ENCODE peak calls at places on chromosomes 2 and 18, in six cellular contexts. One of them, this sample, is unnamed. For H3K4me1, the result is how much of the 10 kb centered on the place peaks cover.

GRCh38 chr2:188077757-188078156 is 213.9 kb upstream of the GULP1 start:
- DNase-seq in right atrium auricular region: no peak
- DNase-seq in neural progenitor cell: no peak
- DNase-seq in tibial nerve: no peak
- DNase-seq in uterus: no peak
- DNase-seq in left ventricle myocardium inferior: no peak
- DNase-seq in this sample: no peak

GRCh38 chr18:76461148-76461547 is 33.9 kb downstream of the ZNF516 start:
- DNase-seq in uterus: no peak
- DNase-seq in tibial nerve: no peak
- DNase-seq in right atrium auricular region: peak
- DNase-seq in neural progenitor cell: no peak
- DNase-seq in left ventricle myocardium inferior: no peak
- DNase-seq in this sample: no peak

GRCh38 chr2:111691164-111691895 is 192.7 kb downstream of the ANAPC1 start:
- DNase-seq in left ventricle myocardium inferior: no peak
- DNase-seq in uterus: no peak
- DNase-seq in tibial nerve: no peak
- DNase-seq in right atrium auricular region: no peak
- DNase-seq in neural progenitor cell: no peak
- DNase-seq in this sample: no peak

GRCh38 chr2:10120158-10120937 is 2.2 kb upstream of the RRM2 start:
- DNase-seq in neural progenitor cell: peak
- DNase-seq in left ventricle myocardium inferior: peak
- DNase-seq in uterus: peak
- DNase-seq in right atrium auricular region: peak
- DNase-seq in tibial nerve: peak
- DNase-seq in this sample: peak

GRCh38 chr2:235521844-235522243 is 28.0 kb downstream of the AGAP1 start:
- DNase-seq in right atrium auricular region: no peak
- DNase-seq in uterus: no peak
- DNase-seq in left ventricle myocardium inferior: no peak
- DNase-seq in tibial nerve: no peak
- DNase-seq in neural progenitor cell: no peak
- DNase-seq in this sample: no peak

GRCh38 chr2:27202829-27203228 is 9.0 kb upstream of the ATRAID start:
- DNase-seq in tibial nerve: no peak
- DNase-seq in left ventricle myocardium inferior: no peak
- DNase-seq in right atrium auricular region: no peak
- DNase-seq in uterus: no peak
- DNase-seq in neural progenitor cell: no peak
- DNase-seq in this sample: no peak

GRCh38 chr18:56083097-56083865 is 495.3 kb upstream of the TCF4 start:
- DNase-seq in left ventricle myocardium inferior: peak
- DNase-seq in neural progenitor cell: peak
- DNase-seq in tibial nerve: no peak
- DNase-seq in uterus: peak
- DNase-seq in right atrium auricular region: no peak
- DNase-seq in this sample: peak

GRCh38 chr18:75391275-75392115 is 36.0 kb downstream of the SMIM21 start:
- DNase-seq in uterus: no peak
- DNase-seq in tibial nerve: no peak
- DNase-seq in neural progenitor cell: no peak
- DNase-seq in left ventricle myocardium inferior: no peak
- DNase-seq in right atrium auricular region: no peak
- DNase-seq in this sample: no peak

GRCh38 chr2:238599549-238600505 is 173.1 kb downstream of the ASB1 start:
- DNase-seq in uterus: no peak
- DNase-seq in tibial nerve: no peak
- DNase-seq in right atrium auricular region: no peak
- DNase-seq in left ventricle myocardium inferior: no peak
- DNase-seq in neural progenitor cell: no peak
- DNase-seq in this sample: no peak

GRCh38 chr18:34977787-34978532 is 63.3 kb upstream of the MAPRE2 start:
- DNase-seq in left ventricle myocardium inferior: peak
- DNase-seq in tibial nerve: no peak
- DNase-seq in right atrium auricular region: peak
- DNase-seq in uterus: no peak
- DNase-seq in neural progenitor cell: peak
- DNase-seq in this sample: peak

GRCh38 chr18:43879350-43879749 is 602.1 kb upstream of the SYT4 start:
- DNase-seq in tibial nerve: no peak
- DNase-seq in uterus: no peak
- DNase-seq in left ventricle myocardium inferior: no peak
- DNase-seq in neural progenitor cell: no peak
- DNase-seq in right atrium auricular region: no peak
- DNase-seq in this sample: no peak

GRCh38 chr2:64534363-64534762 is 10.2 kb downstream of the AFTPH start:
- DNase-seq in right atrium auricular region: no peak
- DNase-seq in left ventricle myocardium inferior: no peak
- DNase-seq in tibial nerve: no peak
- DNase-seq in neural progenitor cell: no peak
- DNase-seq in uterus: no peak
- DNase-seq in this sample: no peak

GRCh38 chr2:241773511-241774418 is 2.9 kb upstream of the GAL3ST2 start:
- DNase-seq in tibial nerve: no peak
- DNase-seq in left ventricle myocardium inferior: no peak
- DNase-seq in right atrium auricular region: peak
- DNase-seq in neural progenitor cell: no peak
- DNase-seq in uterus: no peak
- DNase-seq in this sample: no peak

GRCh38 chr2:17830053-17831034 is 14.1 kb downstream of the MSGN1 start:
- DNase-seq in left ventricle myocardium inferior: peak
- DNase-seq in neural progenitor cell: peak
- DNase-seq in tibial nerve: peak
- DNase-seq in uterus: peak
- DNase-seq in right atrium auricular region: peak
- DNase-seq in this sample: peak

GRCh38 chr2:20356042-20356441 is 5.4 kb upstream of the PUM2 start:
- DNase-seq in neural progenitor cell: no peak
- DNase-seq in left ventricle myocardium inferior: no peak
- DNase-seq in right atrium auricular region: no peak
- DNase-seq in uterus: no peak
- DNase-seq in tibial nerve: no peak
- DNase-seq in this sample: no peak

GRCh38 chr2:220101902-220102301 is 474.5 kb downstream of the SLC4A3 start:
- DNase-seq in tibial nerve: no peak
- DNase-seq in neural progenitor cell: no peak
- DNase-seq in uterus: no peak
- DNase-seq in right atrium auricular region: no peak
- DNase-seq in left ventricle myocardium inferior: no peak
- DNase-seq in this sample: no peak

GRCh38 chr2:211867845-211868361 is 670.7 kb downstream of the ERBB4 start:
- DNase-seq in neural progenitor cell: no peak
- DNase-seq in left ventricle myocardium inferior: no peak
- DNase-seq in right atrium auricular region: no peak
- DNase-seq in tibial nerve: no peak
- DNase-seq in uterus: no peak
- DNase-seq in this sample: no peak

GRCh38 chr2:85915606-85916303 is 27.0 kb upstream of the ST3GAL5 start:
- DNase-seq in neural progenitor cell: no peak
- DNase-seq in left ventricle myocardium inferior: no peak
- DNase-seq in right atrium auricular region: no peak
- DNase-seq in tibial nerve: no peak
- DNase-seq in uterus: no peak
- DNase-seq in this sample: no peak

GRCh38 chr2:138016703-138017102 is 52.4 kb downstream of the HNMT start:
- DNase-seq in uterus: no peak
- DNase-seq in right atrium auricular region: no peak
- DNase-seq in left ventricle myocardium inferior: no peak
- DNase-seq in neural progenitor cell: no peak
- DNase-seq in tibial nerve: no peak
- DNase-seq in this sample: no peak

GRCh38 chr2:73685770-73686438 is 43.7 kb upstream of the NAT8 start:
- DNase-seq in neural progenitor cell: no peak
- DNase-seq in left ventricle myocardium inferior: no peak
- DNase-seq in right atrium auricular region: no peak
- DNase-seq in uterus: no peak
- DNase-seq in tibial nerve: no peak
- DNase-seq in this sample: peak

GRCh38 chr2:106062627-106063026 is 131.5 kb downstream of the UXS1 start:
- DNase-seq in left ventricle myocardium inferior: peak
- DNase-seq in right atrium auricular region: peak
- DNase-seq in uterus: no peak
- DNase-seq in tibial nerve: peak
- DNase-seq in neural progenitor cell: no peak
- DNase-seq in this sample: no peak

DNA sequence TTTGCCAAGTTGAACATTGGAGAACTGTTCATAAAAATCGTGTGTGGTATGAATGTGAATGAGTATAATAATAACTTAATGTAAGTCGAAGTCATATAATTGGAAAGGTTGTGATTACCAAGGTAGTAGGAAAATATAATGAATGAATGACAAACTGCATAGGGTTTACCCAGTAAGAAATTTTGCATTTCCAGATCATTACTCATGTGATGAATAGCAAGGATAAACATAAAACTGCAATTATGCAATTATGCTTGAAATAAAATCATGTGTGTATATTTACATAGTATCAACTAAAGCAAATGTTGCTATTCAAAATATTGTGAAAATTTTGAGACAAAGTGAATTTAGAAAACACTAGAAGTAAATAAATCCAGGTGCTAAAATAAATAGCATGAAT is 1108.7 kb upstream of the TMEFF2 start:
- DNase-seq in left ventricle myocardium inferior: no peak
- DNase-seq in tibial nerve: no peak
- DNase-seq in uterus: no peak
- DNase-seq in right atrium auricular region: no peak
- DNase-seq in neural progenitor cell: no peak
- DNase-seq in this sample: no peak
- TF ChIP-seq CTCF in left ventricle myocardium inferior: no peak
- TF ChIP-seq CTCF in tibial nerve: no peak
- TF ChIP-seq CTCF in uterus: no peak
- TF ChIP-seq CTCF in right atrium auricular region: no peak
- TF ChIP-seq CTCF in neural progenitor cell: no peak
- TF ChIP-seq CTCF in this sample: no peak

DNA sequence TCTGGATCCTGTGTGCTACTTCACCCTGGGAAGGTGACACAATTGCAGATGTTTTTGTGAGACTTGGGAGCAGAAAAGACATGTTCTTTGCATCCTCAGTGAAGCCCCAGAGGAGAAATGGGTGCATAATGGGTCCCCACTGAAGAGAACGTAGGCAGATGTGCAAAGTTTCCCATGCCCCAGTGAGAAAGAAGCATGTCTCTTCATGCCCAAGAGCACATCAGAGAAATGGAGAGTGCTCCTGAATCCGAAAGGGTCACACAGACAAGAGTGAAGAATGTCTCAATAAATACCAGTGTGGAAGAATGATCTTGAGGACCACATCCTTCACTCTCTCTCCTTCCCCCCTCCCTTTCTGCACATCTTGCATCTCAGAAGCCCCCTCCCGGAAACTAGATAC is 167.7 kb downstream of the TMEM247 start:
- DNase-seq in neural progenitor cell: no peak
- DNase-seq in uterus: no peak
- DNase-seq in left ventricle myocardium inferior: no peak
- DNase-seq in right atrium auricular region: no peak
- DNase-seq in tibial nerve: no peak
- DNase-seq in this sample: no peak
- H3K27ac ChIP-seq in neural progenitor cell: no peak
- H3K27ac ChIP-seq in uterus: no peak
- H3K27ac ChIP-seq in left ventricle myocardium inferior: no peak
- H3K27ac ChIP-seq in right atrium auricular region: no peak
- H3K27ac ChIP-seq in tibial nerve: no peak
- H3K27ac ChIP-seq in this sample: no peak

DNA sequence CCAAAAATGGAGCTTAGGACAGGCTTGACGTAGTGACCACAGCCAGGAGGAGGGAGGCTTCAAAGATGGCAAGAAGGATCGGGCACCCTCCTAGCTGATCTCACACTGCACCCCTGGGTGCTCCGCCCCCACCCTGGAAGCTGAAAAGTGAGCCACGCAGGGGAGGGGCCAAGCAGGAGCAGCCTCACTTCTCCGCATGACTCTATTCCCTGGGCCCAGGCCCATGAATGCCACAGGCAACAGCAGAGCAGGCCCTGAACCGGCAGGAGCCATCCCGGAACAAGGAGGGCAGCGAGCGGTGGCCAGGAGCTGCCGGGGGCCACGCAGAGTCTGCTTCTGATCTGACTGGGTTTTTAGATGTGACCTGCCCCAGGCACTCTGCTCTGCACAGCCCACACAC is 30.0 kb downstream of the BIN1 start:
- DNase-seq in uterus: no peak
- DNase-seq in tibial nerve: no peak
- DNase-seq in right atrium auricular region: no peak
- DNase-seq in neural progenitor cell: no peak
- DNase-seq in left ventricle myocardium inferior: no peak
- DNase-seq in this sample: no peak
- H3K4me1 ChIP-seq in uterus: under half
- H3K4me1 ChIP-seq in tibial nerve: half or more
- H3K4me1 ChIP-seq in right atrium auricular region: under half
- H3K4me1 ChIP-seq in neural progenitor cell: under half
- H3K4me1 ChIP-seq in left ventricle myocardium inferior: under half
- H3K4me1 ChIP-seq in this sample: under half

GRCh38 chr2:124323321-124323720 is 298.2 kb downstream of the CNTNAP5 start:
- DNase-seq in right atrium auricular region: no peak
- DNase-seq in uterus: no peak
- DNase-seq in left ventricle myocardium inferior: no peak
- DNase-seq in neural progenitor cell: no peak
- DNase-seq in tibial nerve: no peak
- DNase-seq in this sample: no peak

GRCh38 chr2:124328397-124328796 is 303.3 kb downstream of the CNTNAP5 start:
- DNase-seq in tibial nerve: no peak
- DNase-seq in right atrium auricular region: no peak
- DNase-seq in left ventricle myocardium inferior: no peak
- DNase-seq in uterus: no peak
- DNase-seq in neural progenitor cell: peak
- DNase-seq in this sample: no peak

GRCh38 chr2:124327293-124327692 is 302.2 kb downstream of the CNTNAP5 start:
- DNase-seq in neural progenitor cell: no peak
- DNase-seq in right atrium auricular region: no peak
- DNase-seq in tibial nerve: no peak
- DNase-seq in uterus: no peak
- DNase-seq in left ventricle myocardium inferior: no peak
- DNase-seq in this sample: no peak

GRCh38 chr2:124320072-124320471 is 295.0 kb downstream of the CNTNAP5 start:
- DNase-seq in neural progenitor cell: no peak
- DNase-seq in uterus: no peak
- DNase-seq in right atrium auricular region: no peak
- DNase-seq in left ventricle myocardium inferior: no peak
- DNase-seq in tibial nerve: no peak
- DNase-seq in this sample: no peak

DNA sequence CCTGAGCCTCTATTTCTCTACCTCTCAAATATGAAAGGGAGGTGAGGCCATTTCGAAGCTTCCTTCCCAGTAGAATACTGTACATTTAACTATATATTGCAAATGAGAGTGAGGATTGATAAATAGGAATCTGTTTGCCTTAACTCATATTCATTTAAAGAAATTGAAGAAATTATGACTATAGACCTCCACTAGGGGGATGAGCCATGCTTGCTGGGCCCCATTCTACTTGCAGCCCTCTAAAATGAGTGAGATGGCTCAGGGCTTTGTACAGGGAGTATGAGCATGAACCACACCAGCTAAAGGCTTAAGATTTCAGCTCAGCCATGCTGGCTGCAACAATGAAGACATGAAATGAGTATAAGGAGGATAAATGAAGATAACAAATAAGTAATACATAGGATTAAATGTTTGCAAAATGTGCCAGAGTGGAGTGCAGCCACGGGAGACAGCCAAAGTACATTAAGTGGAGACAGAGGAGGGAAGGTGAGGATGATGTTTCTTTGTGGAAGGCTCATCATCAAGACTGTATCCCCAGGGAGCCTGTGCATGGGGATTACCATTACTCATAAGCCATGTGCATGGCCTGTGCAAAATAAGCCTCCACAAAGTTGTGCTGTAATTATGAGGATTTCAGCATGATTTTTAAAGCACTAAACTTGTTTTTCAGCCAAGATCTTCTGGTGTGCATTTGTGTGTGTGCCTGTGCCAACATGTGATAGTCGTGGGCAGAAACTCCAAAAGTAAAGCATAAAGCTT is 300.8 kb downstream of the CNTNAP5 start:
- DNase-seq in right atrium auricular region: no peak
- DNase-seq in tibial nerve: no peak
- DNase-seq in neural progenitor cell: no peak
- DNase-seq in uterus: no peak
- DNase-seq in left ventricle myocardium inferior: no peak
- DNase-seq in this sample: no peak
- TF ChIP-seq CTCF in right atrium auricular region: peak
- TF ChIP-seq CTCF in tibial nerve: no peak
- TF ChIP-seq CTCF in neural progenitor cell: peak
- TF ChIP-seq CTCF in uterus: no peak
- TF ChIP-seq CTCF in left ventricle myocardium inferior: no peak
- TF ChIP-seq CTCF in this sample: no peak